ENCODE peak calls at places on chromosomes 16 and 17, in ten cellular contexts. W is NCI-H1092; U is AG08396; J is fibroblast of lung; G is NCI-H2171 treated with DMSO at 0.1 percent for 48 hours; K is endothelial cell; X is NCI-H69; Y is activated CD4-positive, alpha-beta T cell treated with anti-CD3 and anti-CD28 coated beads for 48 hours; Q is foreskin keratinocyte; T is NCI-H1417. F is an unnamed sample.

GRCh38 chr17:2137342-2138098 is 82.6 kb downstream of the HIC1 start:
- DNase-seq in W (no peak), U (peak; percentile 74), J (peak; percentile 92), G (no peak), K (no peak), X (peak; percentile 27), Y (no peak), Q (peak; percentile 70), T (no peak), F (peak; percentile 65)

GRCh38 chr17:5866978-5867377 is 203.2 kb upstream of the WSCD1 start:
- DNase-seq in W (no peak), U (no peak), J (no peak), G (no peak), K (no peak), X (no peak), Y (no peak), Q (no peak), T (no peak), F (no peak)

GRCh38 chr16:19808061-19808621 is 76.5 kb downstream of the GPRC5B start:
- DNase-seq in W (no peak), U (no peak), J (peak; percentile 23), G (no peak), K (no peak), X (no peak), Y (no peak), Q (no peak), T (no peak), F (peak; percentile 93)

GRCh38 chr17:62968445-62968923 is 2.4 kb downstream of the TANC2 start:
- DNase-seq in W (peak; percentile 81), U (peak; percentile 86), J (peak; percentile 89), G (peak; percentile 95), K (peak; percentile 43), X (peak; percentile 89), Y (peak; percentile 55), Q (peak; percentile 86), T (peak; percentile 72), F (peak; percentile 48)

GRCh38 chr17:44900894-44901293 is 1.6 kb upstream of the EFTUD2 start:
- DNase-seq in W (no peak), U (peak; percentile 52), J (peak; percentile 87), G (peak; percentile 73), K (no peak), X (peak; percentile 79), Y (no peak), Q (no peak), T (no peak), F (no peak)

GRCh38 chr16:11736903-11737302 is 5.8 kb downstream of the TXNDC11 start:
- DNase-seq in W (no peak), U (no peak), J (no peak), G (no peak), K (no peak), X (no peak), Y (no peak), Q (no peak), T (no peak), F (no peak)

GRCh38 chr17:18089613-18090012 is 1.9 kb downstream of the DRG2 start:
- DNase-seq in W (no peak), U (no peak), J (no peak), G (no peak), K (no peak), X (no peak), Y (no peak), Q (no peak), T (no peak), F (no peak)

GRCh38 chr16:86697715-86698114 is 119.4 kb downstream of the FOXL1 start:
- DNase-seq in W (no peak), U (no peak), J (peak; percentile 43), G (no peak), K (no peak), X (no peak), Y (no peak), Q (no peak), T (no peak), F (no peak)

GRCh38 chr16:84514295-84514873 is 9.9 kb upstream of the MEAK7 start:
- DNase-seq in W (no peak), U (no peak), J (no peak), G (no peak), K (no peak), X (no peak), Y (peak; percentile 41), Q (no peak), T (no peak), F (no peak)